ENCODE peak calls at places on chromosomes 5 and 9, in six cellular contexts. U is IMR-90, B is neuronal stem cell, N is mesenchymal stem cell, J is H1, Z is trophoblast cell. E is an unnamed sample.

GRCh38 chr9:93094294-93095204 is 1.5 kb upstream of the CARD19 start:
- DNase-seq in B (no peak), U (no peak), N (peak; percentile 30), Z (no peak), J (no peak), E (no peak)

GRCh38 chr5:113199122-113199905 is 222.7 kb downstream of the DCP2 start:
- DNase-seq in N (peak; percentile 68), B (no peak), Z (no peak), J (no peak), U (peak; percentile 86), E (no peak)

GRCh38 chr5:181053760-181054122 is 13.7 kb downstream of the BTNL9 start:
- DNase-seq in N (no peak), J (no peak), Z (no peak), U (no peak), B (no peak), E (peak; percentile 53)

GRCh38 chr9:37026085-37026935 is 7.8 kb downstream of the PAX5 start:
- DNase-seq in Z (no peak), N (no peak), B (no peak), J (no peak), U (no peak), E (peak; percentile 56)

GRCh38 chr5:113846941-113847340 is 333.4 kb downstream of the YTHDC2 start:
- DNase-seq in B (no peak), Z (no peak), U (no peak), J (no peak), N (no peak), E (no peak)

GRCh38 chr5:179607449-179607931 is 16.0 kb downstream of the HNRNPH1 start:
- DNase-seq in Z (no peak), B (no peak), J (no peak), N (no peak), U (no peak), E (no peak)

GRCh38 chr9:84322830-84323229 is 17.7 kb downstream of the SLC28A3 start:
- DNase-seq in J (no peak), Z (no peak), U (peak; percentile 79), B (no peak), N (peak; percentile 37), E (no peak)

GRCh38 chr5:10536511-10536910 is 27.4 kb upstream of the ANKRD33B start:
- DNase-seq in U (no peak), B (no peak), Z (no peak), N (no peak), J (no peak), E (no peak)

GRCh38 chr5:66608501-66608900 is 12.3 kb downstream of the MAST4 start:
- DNase-seq in B (no peak), U (no peak), N (no peak), Z (no peak), J (no peak), E (no peak)

GRCh38 chr5:60415443-60415842 is 284.5 kb downstream of the DEPDC1B start:
- DNase-seq in U (no peak), Z (no peak), J (no peak), B (no peak), N (no peak), E (no peak)

GRCh38 chr9:36985769-36986547 is 48.1 kb downstream of the PAX5 start:
- DNase-seq in J (no peak), Z (no peak), N (no peak), U (no peak), B (no peak), E (peak; percentile 63)

DNA sequence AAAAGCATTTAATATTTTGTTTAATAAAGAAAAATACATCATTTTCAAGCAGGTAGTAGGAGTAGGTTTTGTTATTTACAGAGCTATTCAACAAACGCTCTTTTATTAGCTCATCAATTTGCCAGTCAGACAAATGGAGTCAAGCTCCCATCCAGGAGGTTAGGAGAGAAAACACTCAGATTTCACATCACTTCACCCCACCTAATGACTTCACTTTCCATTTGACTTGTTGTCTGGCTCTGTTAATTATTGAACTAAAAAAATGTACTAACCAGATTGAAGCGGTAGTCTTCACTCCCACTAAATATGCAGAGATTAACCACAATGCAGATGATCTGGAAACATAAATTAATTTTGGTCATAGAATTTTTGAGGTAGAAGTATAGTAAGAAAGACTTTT is 193.6 kb upstream of the VCAN start:
- DNase-seq in U (no peak), Z (no peak), J (no peak), N (no peak), B (no peak), E (no peak)
- H3K14ac ChIP-seq in U (no peak overlapping the region), Z (no peak overlapping the region), J (no peak overlapping the region), N (no peak overlapping the region), B (no peak overlapping the region), E (no peak overlapping the region)

GRCh38 chr9:133767625-133768024 is 29.5 kb upstream of the SARDH start:
- DNase-seq in N (no peak), U (no peak), Z (no peak), B (no peak), J (no peak), E (no peak)
- H3K14ac ChIP-seq in N (no peak overlapping the region), U (no peak overlapping the region), Z (no peak overlapping the region), B (no peak overlapping the region), J (no peak overlapping the region), E (no peak overlapping the region)

DNA sequence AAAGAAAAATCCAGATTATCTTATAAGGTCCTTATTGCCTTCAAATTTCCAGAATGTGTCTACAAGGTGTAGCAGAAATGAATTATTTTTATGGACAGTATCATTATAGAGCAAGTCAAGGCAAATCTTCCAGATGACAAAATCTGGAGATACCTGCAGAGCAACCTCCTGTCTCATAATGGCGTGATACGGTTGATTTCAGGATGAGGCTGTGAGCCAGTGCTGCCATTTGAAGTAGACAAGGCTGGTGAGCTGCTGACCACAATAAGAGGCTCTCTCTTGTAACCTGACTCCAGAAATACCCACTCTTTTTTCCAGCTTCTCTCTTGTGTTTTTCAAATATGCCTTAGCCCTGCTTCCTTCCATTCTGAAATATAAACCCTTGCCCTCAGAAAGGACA is 108.2 kb downstream of the HTR1A start:
- DNase-seq in Z (no peak), N (no peak), U (no peak), B (no peak), J (no peak), E (no peak)
- H3K14ac ChIP-seq in Z (no peak overlapping the region), N (no peak overlapping the region), U (no peak overlapping the region), B (no peak overlapping the region), J (no peak overlapping the region), E (no peak overlapping the region)

DNA sequence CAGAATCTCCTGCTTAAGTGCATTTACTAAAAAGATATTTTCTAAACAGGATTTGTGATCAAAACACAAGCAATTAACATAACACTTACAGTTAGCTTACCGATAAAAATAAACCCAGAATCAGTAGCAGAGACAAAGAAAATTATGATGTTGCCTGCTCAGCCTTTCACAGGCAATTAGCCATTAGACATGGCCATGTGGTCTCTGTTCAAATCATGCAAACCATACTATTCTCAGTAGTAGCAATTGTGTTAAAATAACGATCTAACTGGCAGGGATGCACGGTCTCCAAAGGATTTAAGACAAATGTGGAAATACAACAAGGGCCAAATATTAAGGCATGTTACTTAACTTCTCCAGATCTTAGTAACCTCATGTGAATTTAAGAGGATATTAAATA is 59.6 kb downstream of the PTBP3 start:
- DNase-seq in J (no peak), Z (no peak), U (no peak), B (no peak), N (no peak), E (no peak)
- H3K14ac ChIP-seq in J (no peak overlapping the region), Z (no peak overlapping the region), U (no peak overlapping the region), B (no peak overlapping the region), N (no peak overlapping the region), E (no peak overlapping the region)

GRCh38 chr5:168808217-168808616 is 229.0 kb upstream of the PANK3 start:
- DNase-seq in J (no peak), Z (no peak), N (no peak), U (no peak), B (no peak), E (no peak)
- H3K14ac ChIP-seq in J (no peak overlapping the region), Z (no peak overlapping the region), N (no peak overlapping the region), U (no peak overlapping the region), B (no peak overlapping the region), E (no peak overlapping the region)

DNA sequence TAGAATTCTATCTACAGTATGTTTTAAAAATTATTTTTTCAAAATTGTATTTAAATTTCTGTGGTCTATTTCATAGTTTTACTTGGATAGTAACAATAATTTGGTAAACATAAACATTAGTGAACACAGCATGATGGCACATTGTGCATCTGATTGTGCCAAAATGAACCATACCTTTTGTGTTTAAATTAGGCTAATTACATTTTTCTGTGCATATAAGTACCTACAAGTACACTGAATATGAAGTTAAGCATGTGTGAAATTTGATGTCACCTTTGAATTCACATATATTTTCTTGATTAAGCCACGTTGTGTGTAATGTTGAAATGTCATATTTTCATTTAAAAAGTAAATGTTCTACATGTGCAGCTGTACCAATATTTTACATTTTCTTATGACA is 13.4 kb downstream of the PBX3 start:
- DNase-seq in U (no peak), N (no peak), B (no peak), J (no peak), Z (no peak), E (no peak)
- H3K14ac ChIP-seq in U (no peak overlapping the region), N (no peak overlapping the region), B (no peak overlapping the region), J (no peak overlapping the region), Z (no peak overlapping the region), E (no peak overlapping the region)

DNA sequence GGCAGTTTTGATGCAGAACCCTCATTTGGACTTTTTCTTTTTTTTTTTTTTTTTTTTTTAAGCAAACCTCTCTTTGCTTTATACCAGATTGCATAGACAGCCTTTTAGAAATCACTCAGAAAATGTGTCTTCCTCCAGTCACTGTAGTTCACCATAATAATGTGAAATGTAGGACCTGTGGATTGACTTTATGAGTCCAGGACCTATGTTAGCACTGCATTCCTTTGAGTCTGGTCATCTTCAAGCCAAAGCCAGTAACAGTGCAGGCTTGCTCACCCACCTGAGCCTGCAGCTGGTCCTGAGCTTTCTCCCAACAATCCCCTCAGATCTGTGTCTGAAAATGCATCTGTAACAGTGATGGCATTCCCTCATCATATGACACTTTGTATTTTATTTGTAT is 110.7 kb upstream of the NFIL3 start:
- DNase-seq in N (no peak), U (peak; percentile 72), B (no peak), J (no peak), Z (no peak), E (no peak)
- H3K14ac ChIP-seq in N (no peak overlapping the region), U (no peak overlapping the region), B (no peak overlapping the region), J (no peak overlapping the region), Z (no peak overlapping the region), E (no peak overlapping the region)

DNA sequence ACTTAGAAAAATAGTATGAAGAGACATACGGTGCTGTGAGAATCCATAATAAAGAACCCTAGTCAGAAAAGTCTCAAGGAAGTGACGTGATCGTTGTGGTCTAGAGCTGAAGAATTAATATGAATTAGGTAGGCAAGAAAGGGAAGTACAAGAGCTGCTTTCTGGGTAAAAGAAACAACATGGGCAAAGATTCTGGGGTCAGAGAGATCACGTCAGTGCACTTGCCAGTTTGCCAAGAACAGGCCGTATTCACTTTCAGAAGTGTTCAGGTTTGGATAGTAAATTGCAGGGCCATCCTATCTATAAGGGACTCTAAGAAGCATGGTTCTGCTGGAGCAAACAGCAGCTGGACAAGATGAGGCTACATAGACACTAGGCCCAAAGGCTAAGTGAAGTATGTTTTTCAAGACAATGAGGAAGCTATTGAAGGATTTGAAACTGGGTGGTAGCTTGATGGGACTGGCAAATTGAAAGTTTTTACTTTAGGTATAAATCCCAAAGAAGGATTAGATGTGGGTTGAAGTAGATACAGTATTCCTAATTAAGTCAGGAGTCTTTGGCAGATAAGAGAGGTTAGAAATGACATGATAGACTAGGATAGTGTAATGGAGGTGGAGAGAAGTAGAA is 4.8 kb upstream of the CHD1 start:
- DNase-seq in N (no peak), J (no peak), U (no peak), Z (no peak), B (no peak), E (no peak)
- H3K14ac ChIP-seq in N (no peak overlapping the region), J (no peak overlapping the region), U (no peak overlapping the region), Z (no peak overlapping the region), B (no peak overlapping the region), E (no peak overlapping the region)